ENCODE peak calls at places on chromosomes 7 and 10, in eight cellular contexts. H is left colon; Y is germinal center; P is AG20443; X is naive thymus-derived CD4-positive, alpha-beta T cell; L is aorta; T is islet precursor cell; U is NCI-H774. G is an unnamed sample.

GRCh38 chr10:37552881-37553280 is 304.5 kb downstream of the ZNF248 start:
- DNase-seq in H (no peak), Y (no peak), P (no peak), X (no peak), L (no peak), T (no peak), U (no peak), G (no peak)

GRCh38 chr10:78849115-78849514 is 219.7 kb upstream of the ZMIZ1 start:
- DNase-seq in H (no peak), Y (no peak), P (no peak), X (no peak), L (no peak), T (no peak), U (no peak), G (no peak)

GRCh38 chr10:61332506-61332905 is 120.7 kb downstream of the TMEM26 start:
- DNase-seq in H (no peak), Y (no peak), P (no peak), X (no peak), L (no peak), T (no peak), U (no peak), G (no peak)

GRCh38 chr7:100095289-100095688 is 5.9 kb downstream of the MCM7 start:
- DNase-seq in H (no peak), Y (no peak), P (no peak), X (no peak), L (no peak), T (peak), U (no peak), G (no peak)

GRCh38 chr7:46129831-46130230 is 208.8 kb upstream of the IGFBP3 start:
- DNase-seq in H (no peak), Y (no peak), P (no peak), X (no peak), L (no peak), T (no peak), U (no peak), G (no peak)

GRCh38 chr10:15347205-15347604 is 23.9 kb downstream of the FAM171A1 start:
- DNase-seq in H (no peak), Y (no peak), P (no peak), X (no peak), L (no peak), T (no peak), U (no peak), G (no peak)

GRCh38 chr10:10045765-10046028 is 972.0 kb upstream of the CELF2 start:
- DNase-seq in H (no peak), Y (no peak), P (peak), X (no peak), L (no peak), T (no peak), U (no peak), G (no peak)

GRCh38 chr7:156194813-156195212 is 382.6 kb upstream of the SHH start:
- DNase-seq in H (no peak), Y (no peak), P (no peak), X (no peak), L (no peak), T (peak), U (no peak), G (no peak)

GRCh38 chr10:84634636-84635035 is 306.2 kb downstream of the CCSER2 start:
- DNase-seq in H (no peak), Y (no peak), P (no peak), X (no peak), L (no peak), T (no peak), U (no peak), G (no peak)

GRCh38 chr7:134552105-134552504 is 3.2 kb downstream of the AKR1B15 start:
- DNase-seq in H (peak), Y (no peak), P (no peak), X (no peak), L (no peak), T (peak), U (no peak), G (peak)

G was measured in ELF-1.